ENCODE peak calls at places on chromosomes 6 and 20, in five cellular contexts. H is trophoblast cell, D is H9, E is IMR-90, A is neuronal stem cell. K is an unnamed sample.

GRCh38 chr6:137816133-137816579 is 50.9 kb upstream of the TNFAIP3 start:
- DNase-seq in H (no peak), D (no peak), E (no peak), A (no peak), K (no peak)

GRCh38 chr6:14153228-14153627 is 35.7 kb downstream of the CD83 start:
- DNase-seq in H (no peak), D (no peak), E (no peak), A (no peak), K (no peak)

GRCh38 chr20:32009564-32009963 is 674 bp upstream of the CCM2L start:
- DNase-seq in H (no peak), D (no peak), E (no peak), A (no peak), K (no peak)

GRCh38 chr20:45058168-45058850 is 42.6 kb downstream of the KCNS1 start:
- DNase-seq in H (no peak), D (no peak), E (no peak), A (no peak), K (no peak)

GRCh38 chr6:167841981-167842380 is 15.3 kb downstream of the AFDN start:
- DNase-seq in H (no peak), D (no peak), E (no peak), A (no peak), K (no peak)

GRCh38 chr6:35453236-35453635 is 1.1 kb downstream of the FANCE start:
- DNase-seq in H (no peak), D (no peak), E (no peak), A (no peak), K (no peak)

GRCh38 chr20:53736757-53737403 is 143.2 kb upstream of the ZNF217 start:
- DNase-seq in H (peak), D (no peak), E (peak), A (no peak), K (peak)

GRCh38 chr6:88220493-88220892 is 54.3 kb upstream of the CNR1 start:
- DNase-seq in H (peak), D (no peak), E (no peak), A (no peak), K (peak)

GRCh38 chr20:61163027-61163426 is 89.0 kb upstream of the CDH4 start:
- DNase-seq in H (no peak), D (no peak), E (no peak), A (no peak), K (no peak)
- H4K91ac ChIP-seq in H (no peak), D (no peak), E (no peak), A (no peak), K (no peak)

GRCh38 chr20:41362748-41363140 is 3.9 kb downstream of the EMILIN3 start:
- DNase-seq in H (no peak), D (no peak), E (no peak), A (no peak), K (no peak)

GRCh38 chr20:41359541-41360011 is 7.0 kb downstream of the EMILIN3 start:
- DNase-seq in H (no peak), D (no peak), E (no peak), A (no peak), K (no peak)

GRCh38 chr20:41361757-41362747 is 4.6 kb downstream of the EMILIN3 start:
- DNase-seq in H (no peak), D (peak), E (no peak), A (no peak), K (no peak)

GRCh38 chr20:41358717-41359116 is 7.9 kb downstream of the EMILIN3 start:
- DNase-seq in H (no peak), D (peak), E (no peak), A (no peak), K (no peak)

DNA sequence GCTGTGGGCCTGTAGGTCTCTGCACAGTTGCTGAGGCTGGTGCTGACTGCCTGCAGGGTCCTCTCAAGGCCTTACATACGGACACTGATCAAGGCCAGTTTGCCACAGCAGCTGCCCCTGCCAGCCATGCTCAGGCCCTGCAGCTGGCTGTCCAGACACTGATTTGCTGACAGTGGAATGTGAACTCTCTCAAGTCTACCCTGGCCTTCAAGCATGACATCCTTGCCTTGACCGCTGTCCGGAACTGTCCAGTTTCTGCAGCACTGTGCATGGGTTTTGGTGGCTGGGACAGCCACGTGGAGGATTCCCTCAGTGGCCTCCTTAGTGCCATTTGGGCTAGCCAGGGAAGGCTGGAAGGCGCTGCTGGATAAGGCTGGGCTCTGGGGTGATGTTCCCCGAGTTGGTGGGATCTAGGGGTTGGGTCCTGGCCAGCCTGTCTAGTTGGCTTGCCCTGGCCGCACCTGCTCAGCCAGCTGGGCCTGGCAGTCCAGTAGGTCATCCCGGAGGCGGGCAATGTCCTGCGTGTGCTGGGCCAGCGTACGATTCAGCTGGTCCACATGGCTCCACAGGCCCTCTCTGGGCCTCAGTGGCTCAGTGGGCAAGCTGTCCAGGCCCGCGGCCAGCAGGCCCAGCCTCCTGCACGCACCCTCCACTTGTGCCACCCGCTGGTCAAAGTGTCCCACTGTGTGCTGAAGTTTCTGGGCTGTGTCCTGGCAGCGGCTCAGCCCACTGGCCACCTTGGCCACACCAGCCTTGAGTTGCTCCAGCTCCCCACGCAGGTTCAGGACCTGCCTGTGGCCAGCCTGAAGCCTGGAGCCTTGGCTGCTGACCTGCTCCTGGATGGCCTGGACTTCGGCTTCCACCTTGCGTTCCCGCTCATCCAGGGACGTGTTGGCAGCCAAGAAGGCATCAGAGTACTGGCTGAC is 5.5 kb downstream of the EMILIN3 start:
- DNase-seq in H (no peak), D (peak), E (no peak), A (no peak), K (no peak)
- H4K8ac ChIP-seq in H (no peak), D (no peak), E (no peak), A (peak), K (no peak)

DNA sequence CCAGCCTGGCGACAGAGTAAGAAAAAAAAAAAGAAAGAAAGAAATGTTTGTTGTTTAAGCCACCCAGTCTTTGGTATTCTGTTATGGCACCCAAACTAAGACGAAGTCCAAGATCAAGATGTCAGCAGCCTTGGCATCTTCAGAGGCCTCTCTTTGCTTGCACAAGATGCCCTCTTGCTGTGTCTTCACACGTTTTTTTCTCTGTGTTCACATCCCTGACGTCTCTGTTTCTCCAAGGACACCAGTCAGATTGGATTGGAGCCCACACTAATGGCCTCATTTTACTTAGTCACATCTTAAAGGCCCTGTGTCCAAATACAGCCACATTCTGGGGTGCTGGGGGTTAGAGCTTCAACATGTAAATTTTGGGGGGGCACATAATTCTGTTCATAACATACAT is 380.9 kb downstream of the GJA1 start:
- DNase-seq in H (no peak), D (no peak), E (no peak), A (no peak), K (no peak)
- H4K91ac ChIP-seq in H (no peak), D (no peak), E (peak), A (no peak), K (no peak)

GRCh38 chr20:50790651-50791277 is 4.1 kb upstream of the BCAS4 start:
- DNase-seq in H (peak), D (peak), E (peak), A (peak), K (peak)
- H4K8ac ChIP-seq in H (peak), D (no peak), E (peak), A (no peak), K (peak)

DNA sequence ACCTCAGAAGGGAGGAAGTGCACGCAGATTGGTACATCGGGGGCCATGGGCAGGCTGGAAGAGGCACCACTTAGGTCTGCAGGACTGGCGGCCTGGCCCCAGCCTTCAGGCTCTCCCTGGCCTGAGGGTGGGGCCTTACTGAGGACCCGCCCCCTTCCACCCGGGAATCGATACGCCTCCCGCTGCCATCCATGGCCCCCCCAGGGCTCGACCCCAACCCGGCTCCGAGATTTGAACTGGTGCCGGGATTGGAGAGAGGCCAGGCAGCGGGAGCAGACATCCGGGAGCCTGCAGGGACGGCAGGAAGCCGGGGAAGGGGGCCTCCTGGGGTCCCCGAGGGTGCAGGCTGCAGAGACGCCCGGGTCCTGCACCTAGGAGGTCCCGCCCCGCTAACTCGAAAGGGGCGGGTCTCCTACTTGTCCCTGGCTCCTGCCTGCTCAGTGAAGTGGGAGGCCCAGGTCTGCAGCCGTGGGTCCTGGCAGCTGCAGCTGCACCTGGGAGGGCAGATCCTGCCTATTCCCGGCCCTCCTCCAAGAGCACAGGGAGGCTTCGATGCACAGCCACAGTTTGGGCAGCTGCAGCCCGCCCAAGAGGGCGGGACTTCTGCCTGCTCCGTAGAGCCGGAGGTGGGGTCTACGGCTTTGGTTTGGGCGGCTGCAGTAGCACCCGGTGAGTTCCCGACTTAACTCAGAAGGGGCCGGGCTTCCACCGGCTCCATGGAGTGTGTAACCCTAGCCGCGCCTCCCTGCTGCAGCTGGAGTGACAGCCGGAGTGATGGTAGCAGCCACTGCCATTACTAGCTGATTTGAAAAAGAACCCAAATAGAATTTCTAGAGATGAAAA is 35.2 kb upstream of the TBC1D22B start:
- DNase-seq in H (peak), D (peak), E (peak), A (peak), K (peak)
- H4K91ac ChIP-seq in H (no peak), D (no peak), E (peak), A (peak), K (peak)

GRCh38 chr20:63469019-63469712 is 3.3 kb downstream of the KCNQ2 start:
- DNase-seq in H (no peak), D (no peak), E (no peak), A (no peak), K (no peak)
- H4K8ac ChIP-seq in H (no peak), D (no peak), E (no peak), A (no peak), K (no peak)

GRCh38 chr6:111407686-111408085 is 75.3 kb downstream of the REV3L start:
- DNase-seq in H (no peak), D (no peak), E (no peak), A (no peak), K (no peak)
- H4K91ac ChIP-seq in H (no peak), D (no peak), E (no peak), A (no peak), K (no peak)